ENCODE peak calls at places on chromosomes 6 and 20, in nine cellular contexts. One of them, this sample, is unnamed.

GRCh38 chr6:27178860-27179259 is 68.6 kb upstream of the PRSS16 start:
- DNase-seq in lower leg skin: no peak
- DNase-seq in HTR-8/SVneo: no peak
- DNase-seq in stimulated activated effector memory CD8-positive, alpha-beta T cell treated with anti-CD3 and anti-CD28 coated beads, Interleukin-12 subunit alpha, Interleukin-12 subunit beta, amount 100 ng/mL, for 72 hours: no peak
- DNase-seq in NCI-H460: no peak
- DNase-seq in EL: no peak
- DNase-seq in M059J: no peak
- DNase-seq in left ventricle myocardium inferior: no peak
- DNase-seq in mesendoderm: peak; percentile 65
- DNase-seq in this sample: no peak

GRCh38 chr20:31869673-31869941 is 720 bp downstream of the DUSP15 start:
- DNase-seq in lower leg skin: no peak
- DNase-seq in HTR-8/SVneo: no peak
- DNase-seq in stimulated activated effector memory CD8-positive, alpha-beta T cell treated with anti-CD3 and anti-CD28 coated beads, Interleukin-12 subunit alpha, Interleukin-12 subunit beta, amount 100 ng/mL, for 72 hours: no peak
- DNase-seq in NCI-H460: no peak
- DNase-seq in EL: no peak
- DNase-seq in M059J: no peak
- DNase-seq in left ventricle myocardium inferior: no peak
- DNase-seq in mesendoderm: no peak
- DNase-seq in this sample: no peak

GRCh38 chr6:16450285-16450684 is 211.9 kb downstream of the GMPR start:
- DNase-seq in lower leg skin: no peak
- DNase-seq in HTR-8/SVneo: no peak
- DNase-seq in stimulated activated effector memory CD8-positive, alpha-beta T cell treated with anti-CD3 and anti-CD28 coated beads, Interleukin-12 subunit alpha, Interleukin-12 subunit beta, amount 100 ng/mL, for 72 hours: no peak
- DNase-seq in NCI-H460: no peak
- DNase-seq in EL: peak; percentile 96
- DNase-seq in M059J: peak; percentile 89
- DNase-seq in left ventricle myocardium inferior: no peak
- DNase-seq in mesendoderm: no peak
- DNase-seq in this sample: no peak

GRCh38 chr20:43855803-43856202 is 58.8 kb upstream of the TOX2 start:
- DNase-seq in lower leg skin: no peak
- DNase-seq in HTR-8/SVneo: no peak
- DNase-seq in stimulated activated effector memory CD8-positive, alpha-beta T cell treated with anti-CD3 and anti-CD28 coated beads, Interleukin-12 subunit alpha, Interleukin-12 subunit beta, amount 100 ng/mL, for 72 hours: no peak
- DNase-seq in NCI-H460: no peak
- DNase-seq in EL: no peak
- DNase-seq in M059J: no peak
- DNase-seq in left ventricle myocardium inferior: no peak
- DNase-seq in mesendoderm: no peak
- DNase-seq in this sample: no peak

GRCh38 chr6:165704001-165704748 is 41.1 kb upstream of the PDE10A start:
- DNase-seq in lower leg skin: no peak
- DNase-seq in HTR-8/SVneo: no peak
- DNase-seq in stimulated activated effector memory CD8-positive, alpha-beta T cell treated with anti-CD3 and anti-CD28 coated beads, Interleukin-12 subunit alpha, Interleukin-12 subunit beta, amount 100 ng/mL, for 72 hours: no peak
- DNase-seq in NCI-H460: no peak
- DNase-seq in EL: no peak
- DNase-seq in M059J: no peak
- DNase-seq in left ventricle myocardium inferior: no peak
- DNase-seq in mesendoderm: no peak
- DNase-seq in this sample: peak; percentile 72

GRCh38 chr6:133890941-133891813 is 2.3 kb downstream of the TCF21 start:
- DNase-seq in lower leg skin: no peak
- DNase-seq in HTR-8/SVneo: peak; percentile 28
- DNase-seq in stimulated activated effector memory CD8-positive, alpha-beta T cell treated with anti-CD3 and anti-CD28 coated beads, Interleukin-12 subunit alpha, Interleukin-12 subunit beta, amount 100 ng/mL, for 72 hours: peak; percentile 50
- DNase-seq in NCI-H460: peak; percentile 32
- DNase-seq in EL: peak; percentile 40
- DNase-seq in M059J: peak; percentile 40
- DNase-seq in left ventricle myocardium inferior: peak; percentile 44
- DNase-seq in mesendoderm: peak; percentile 65
- DNase-seq in this sample: peak; percentile 3

GRCh38 chr6:38459291-38459690 is 180.4 kb downstream of the BTBD9 start:
- DNase-seq in lower leg skin: no peak
- DNase-seq in HTR-8/SVneo: no peak
- DNase-seq in stimulated activated effector memory CD8-positive, alpha-beta T cell treated with anti-CD3 and anti-CD28 coated beads, Interleukin-12 subunit alpha, Interleukin-12 subunit beta, amount 100 ng/mL, for 72 hours: no peak
- DNase-seq in NCI-H460: no peak
- DNase-seq in EL: peak; percentile 26
- DNase-seq in M059J: peak; percentile 14
- DNase-seq in left ventricle myocardium inferior: no peak
- DNase-seq in mesendoderm: peak; percentile 41
- DNase-seq in this sample: no peak

GRCh38 chr6:10733151-10733715 is 10.4 kb downstream of the TMEM14C start:
- DNase-seq in lower leg skin: peak; percentile 52
- DNase-seq in HTR-8/SVneo: no peak
- DNase-seq in stimulated activated effector memory CD8-positive, alpha-beta T cell treated with anti-CD3 and anti-CD28 coated beads, Interleukin-12 subunit alpha, Interleukin-12 subunit beta, amount 100 ng/mL, for 72 hours: peak; percentile 73
- DNase-seq in NCI-H460: no peak
- DNase-seq in EL: no peak
- DNase-seq in M059J: peak; percentile 35
- DNase-seq in left ventricle myocardium inferior: no peak
- DNase-seq in mesendoderm: no peak
- DNase-seq in this sample: no peak

GRCh38 chr6:146336200-146336599 is 207.4 kb upstream of the RAB32 start:
- DNase-seq in lower leg skin: no peak
- DNase-seq in HTR-8/SVneo: no peak
- DNase-seq in stimulated activated effector memory CD8-positive, alpha-beta T cell treated with anti-CD3 and anti-CD28 coated beads, Interleukin-12 subunit alpha, Interleukin-12 subunit beta, amount 100 ng/mL, for 72 hours: no peak
- DNase-seq in NCI-H460: no peak
- DNase-seq in EL: no peak
- DNase-seq in M059J: no peak
- DNase-seq in left ventricle myocardium inferior: no peak
- DNase-seq in mesendoderm: peak; percentile 33
- DNase-seq in this sample: no peak

GRCh38 chr6:140193269-140193668 is 818.8 kb upstream of the CITED2 start:
- DNase-seq in lower leg skin: no peak
- DNase-seq in HTR-8/SVneo: no peak
- DNase-seq in stimulated activated effector memory CD8-positive, alpha-beta T cell treated with anti-CD3 and anti-CD28 coated beads, Interleukin-12 subunit alpha, Interleukin-12 subunit beta, amount 100 ng/mL, for 72 hours: no peak
- DNase-seq in NCI-H460: no peak
- DNase-seq in EL: no peak
- DNase-seq in M059J: no peak
- DNase-seq in left ventricle myocardium inferior: no peak
- DNase-seq in mesendoderm: peak; percentile 56
- DNase-seq in this sample: no peak

GRCh38 chr20:19726126-19726525 is 31.9 kb upstream of the RIN2 start:
- DNase-seq in lower leg skin: no peak
- DNase-seq in HTR-8/SVneo: no peak
- DNase-seq in stimulated activated effector memory CD8-positive, alpha-beta T cell treated with anti-CD3 and anti-CD28 coated beads, Interleukin-12 subunit alpha, Interleukin-12 subunit beta, amount 100 ng/mL, for 72 hours: no peak
- DNase-seq in NCI-H460: no peak
- DNase-seq in EL: no peak
- DNase-seq in M059J: peak; percentile 48
- DNase-seq in left ventricle myocardium inferior: no peak
- DNase-seq in mesendoderm: no peak
- DNase-seq in this sample: no peak

GRCh38 chr6:158584236-158584651 is 24.4 kb downstream of the TMEM181 start:
- DNase-seq in lower leg skin: no peak
- DNase-seq in HTR-8/SVneo: no peak
- DNase-seq in stimulated activated effector memory CD8-positive, alpha-beta T cell treated with anti-CD3 and anti-CD28 coated beads, Interleukin-12 subunit alpha, Interleukin-12 subunit beta, amount 100 ng/mL, for 72 hours: no peak
- DNase-seq in NCI-H460: no peak
- DNase-seq in EL: no peak
- DNase-seq in M059J: no peak
- DNase-seq in left ventricle myocardium inferior: no peak
- DNase-seq in mesendoderm: no peak
- DNase-seq in this sample: peak; percentile 60

GRCh38 chr6:56624046-56624727 is 18.5 kb downstream of the DST start:
- DNase-seq in lower leg skin: no peak
- DNase-seq in HTR-8/SVneo: no peak
- DNase-seq in stimulated activated effector memory CD8-positive, alpha-beta T cell treated with anti-CD3 and anti-CD28 coated beads, Interleukin-12 subunit alpha, Interleukin-12 subunit beta, amount 100 ng/mL, for 72 hours: no peak
- DNase-seq in NCI-H460: no peak
- DNase-seq in EL: peak; percentile 17
- DNase-seq in M059J: no peak
- DNase-seq in left ventricle myocardium inferior: no peak
- DNase-seq in mesendoderm: no peak
- DNase-seq in this sample: no peak

GRCh38 chr6:19851273-19852089 is 14.3 kb downstream of the ID4 start:
- DNase-seq in lower leg skin: no peak
- DNase-seq in HTR-8/SVneo: peak; percentile 79
- DNase-seq in stimulated activated effector memory CD8-positive, alpha-beta T cell treated with anti-CD3 and anti-CD28 coated beads, Interleukin-12 subunit alpha, Interleukin-12 subunit beta, amount 100 ng/mL, for 72 hours: no peak
- DNase-seq in NCI-H460: peak; percentile 53
- DNase-seq in EL: peak; percentile 62
- DNase-seq in M059J: peak; percentile 80
- DNase-seq in left ventricle myocardium inferior: no peak
- DNase-seq in mesendoderm: peak; percentile 92
- DNase-seq in this sample: peak; percentile 76

GRCh38 chr6:11918739-11919605 is 93.1 kb upstream of the HIVEP1 start:
- DNase-seq in lower leg skin: no peak
- DNase-seq in HTR-8/SVneo: no peak
- DNase-seq in stimulated activated effector memory CD8-positive, alpha-beta T cell treated with anti-CD3 and anti-CD28 coated beads, Interleukin-12 subunit alpha, Interleukin-12 subunit beta, amount 100 ng/mL, for 72 hours: no peak
- DNase-seq in NCI-H460: no peak
- DNase-seq in EL: peak; percentile 29
- DNase-seq in M059J: peak; percentile 55
- DNase-seq in left ventricle myocardium inferior: no peak
- DNase-seq in mesendoderm: no peak
- DNase-seq in this sample: no peak

GRCh38 chr20:34269996-34270627 is 28.9 kb downstream of the ASIP start:
- DNase-seq in lower leg skin: no peak
- DNase-seq in HTR-8/SVneo: no peak
- DNase-seq in stimulated activated effector memory CD8-positive, alpha-beta T cell treated with anti-CD3 and anti-CD28 coated beads, Interleukin-12 subunit alpha, Interleukin-12 subunit beta, amount 100 ng/mL, for 72 hours: no peak
- DNase-seq in NCI-H460: no peak
- DNase-seq in EL: no peak
- DNase-seq in M059J: peak; percentile 56
- DNase-seq in left ventricle myocardium inferior: peak; percentile 21
- DNase-seq in mesendoderm: no peak
- DNase-seq in this sample: no peak

GRCh38 chr6:165884813-165885765 is 222.0 kb upstream of the PDE10A start:
- DNase-seq in lower leg skin: peak; percentile 92
- DNase-seq in HTR-8/SVneo: peak; percentile 63
- DNase-seq in stimulated activated effector memory CD8-positive, alpha-beta T cell treated with anti-CD3 and anti-CD28 coated beads, Interleukin-12 subunit alpha, Interleukin-12 subunit beta, amount 100 ng/mL, for 72 hours: peak; percentile 78
- DNase-seq in NCI-H460: peak; percentile 46
- DNase-seq in EL: peak; percentile 62
- DNase-seq in M059J: peak; percentile 35
- DNase-seq in left ventricle myocardium inferior: peak; percentile 81
- DNase-seq in mesendoderm: peak; percentile 86
- DNase-seq in this sample: peak; percentile 46

GRCh38 chr6:8743146-8743745 is 307.9 kb upstream of the SLC35B3 start:
- DNase-seq in lower leg skin: no peak
- DNase-seq in HTR-8/SVneo: peak; percentile 22
- DNase-seq in stimulated activated effector memory CD8-positive, alpha-beta T cell treated with anti-CD3 and anti-CD28 coated beads, Interleukin-12 subunit alpha, Interleukin-12 subunit beta, amount 100 ng/mL, for 72 hours: no peak
- DNase-seq in NCI-H460: peak; percentile 17
- DNase-seq in EL: peak; percentile 41
- DNase-seq in M059J: peak; percentile 51
- DNase-seq in left ventricle myocardium inferior: no peak
- DNase-seq in mesendoderm: no peak
- DNase-seq in this sample: no peak

GRCh38 chr6:22056398-22056797 is 240.4 kb downstream of the PRL start:
- DNase-seq in lower leg skin: peak; percentile 84
- DNase-seq in HTR-8/SVneo: no peak
- DNase-seq in stimulated activated effector memory CD8-positive, alpha-beta T cell treated with anti-CD3 and anti-CD28 coated beads, Interleukin-12 subunit alpha, Interleukin-12 subunit beta, amount 100 ng/mL, for 72 hours: no peak
- DNase-seq in NCI-H460: no peak
- DNase-seq in EL: no peak
- DNase-seq in M059J: no peak
- DNase-seq in left ventricle myocardium inferior: no peak
- DNase-seq in mesendoderm: no peak
- DNase-seq in this sample: no peak

GRCh38 chr20:45782890-45783289 is 8.8 kb downstream of the WFDC3 start:
- DNase-seq in lower leg skin: no peak
- DNase-seq in HTR-8/SVneo: no peak
- DNase-seq in stimulated activated effector memory CD8-positive, alpha-beta T cell treated with anti-CD3 and anti-CD28 coated beads, Interleukin-12 subunit alpha, Interleukin-12 subunit beta, amount 100 ng/mL, for 72 hours: no peak
- DNase-seq in NCI-H460: no peak
- DNase-seq in EL: peak; percentile 21
- DNase-seq in M059J: peak; percentile 79
- DNase-seq in left ventricle myocardium inferior: no peak
- DNase-seq in mesendoderm: no peak
- DNase-seq in this sample: no peak

GRCh38 chr6:114218421-114218820 is 124.4 kb downstream of the HS3ST5 start:
- DNase-seq in lower leg skin: no peak
- DNase-seq in HTR-8/SVneo: no peak
- DNase-seq in stimulated activated effector memory CD8-positive, alpha-beta T cell treated with anti-CD3 and anti-CD28 coated beads, Interleukin-12 subunit alpha, Interleukin-12 subunit beta, amount 100 ng/mL, for 72 hours: no peak
- DNase-seq in NCI-H460: no peak
- DNase-seq in EL: no peak
- DNase-seq in M059J: no peak
- DNase-seq in left ventricle myocardium inferior: no peak
- DNase-seq in mesendoderm: no peak
- DNase-seq in this sample: no peak

GRCh38 chr20:10673176-10673830 is 496 bp downstream of the JAG1 start:
- DNase-seq in lower leg skin: no peak
- DNase-seq in HTR-8/SVneo: peak; percentile 17
- DNase-seq in stimulated activated effector memory CD8-positive, alpha-beta T cell treated with anti-CD3 and anti-CD28 coated beads, Interleukin-12 subunit alpha, Interleukin-12 subunit beta, amount 100 ng/mL, for 72 hours: peak; percentile 59
- DNase-seq in NCI-H460: no peak
- DNase-seq in EL: peak; percentile 55
- DNase-seq in M059J: peak; percentile 74
- DNase-seq in left ventricle myocardium inferior: no peak
- DNase-seq in mesendoderm: no peak
- DNase-seq in this sample: no peak

GRCh38 chr20:25177890-25178321 is 17.6 kb upstream of the ENTPD6 start:
- DNase-seq in lower leg skin: no peak
- DNase-seq in HTR-8/SVneo: no peak
- DNase-seq in stimulated activated effector memory CD8-positive, alpha-beta T cell treated with anti-CD3 and anti-CD28 coated beads, Interleukin-12 subunit alpha, Interleukin-12 subunit beta, amount 100 ng/mL, for 72 hours: no peak
- DNase-seq in NCI-H460: no peak
- DNase-seq in EL: peak; percentile 66
- DNase-seq in M059J: peak; percentile 96
- DNase-seq in left ventricle myocardium inferior: no peak
- DNase-seq in mesendoderm: no peak
- DNase-seq in this sample: peak; percentile 7

GRCh38 chr6:154815938-154816820 is 83.0 kb downstream of the SCAF8 start:
- DNase-seq in lower leg skin: no peak
- DNase-seq in HTR-8/SVneo: no peak
- DNase-seq in stimulated activated effector memory CD8-positive, alpha-beta T cell treated with anti-CD3 and anti-CD28 coated beads, Interleukin-12 subunit alpha, Interleukin-12 subunit beta, amount 100 ng/mL, for 72 hours: no peak
- DNase-seq in NCI-H460: no peak
- DNase-seq in EL: peak; percentile 34
- DNase-seq in M059J: peak; percentile 5
- DNase-seq in left ventricle myocardium inferior: no peak
- DNase-seq in mesendoderm: no peak
- DNase-seq in this sample: no peak

GRCh38 chr6:94510877-94511276 is 1066.5 kb upstream of the MANEA start:
- DNase-seq in lower leg skin: no peak
- DNase-seq in HTR-8/SVneo: no peak
- DNase-seq in stimulated activated effector memory CD8-positive, alpha-beta T cell treated with anti-CD3 and anti-CD28 coated beads, Interleukin-12 subunit alpha, Interleukin-12 subunit beta, amount 100 ng/mL, for 72 hours: peak; percentile 44
- DNase-seq in NCI-H460: no peak
- DNase-seq in EL: no peak
- DNase-seq in M059J: no peak
- DNase-seq in left ventricle myocardium inferior: no peak
- DNase-seq in mesendoderm: no peak
- DNase-seq in this sample: no peak

GRCh38 chr6:138007014-138007472 is 100.2 kb downstream of the PERP start:
- DNase-seq in lower leg skin: peak; percentile 21
- DNase-seq in HTR-8/SVneo: peak; percentile 48
- DNase-seq in stimulated activated effector memory CD8-positive, alpha-beta T cell treated with anti-CD3 and anti-CD28 coated beads, Interleukin-12 subunit alpha, Interleukin-12 subunit beta, amount 100 ng/mL, for 72 hours: peak; percentile 55
- DNase-seq in NCI-H460: peak; percentile 28
- DNase-seq in EL: peak; percentile 31
- DNase-seq in M059J: peak; percentile 60
- DNase-seq in left ventricle myocardium inferior: no peak
- DNase-seq in mesendoderm: peak; percentile 78
- DNase-seq in this sample: no peak

GRCh38 chr20:57514273-57514751 is 10.6 kb downstream of the CTCFL start:
- DNase-seq in lower leg skin: peak; percentile 95
- DNase-seq in HTR-8/SVneo: peak; percentile 96
- DNase-seq in stimulated activated effector memory CD8-positive, alpha-beta T cell treated with anti-CD3 and anti-CD28 coated beads, Interleukin-12 subunit alpha, Interleukin-12 subunit beta, amount 100 ng/mL, for 72 hours: no peak
- DNase-seq in NCI-H460: peak; percentile 64
- DNase-seq in EL: peak; percentile 62
- DNase-seq in M059J: peak; percentile 65
- DNase-seq in left ventricle myocardium inferior: peak; percentile 45
- DNase-seq in mesendoderm: peak; percentile 82
- DNase-seq in this sample: peak; percentile 81

GRCh38 chr6:29653452-29654038 is 3.3 kb upstream of the MOG start:
- DNase-seq in lower leg skin: no peak
- DNase-seq in HTR-8/SVneo: peak; percentile 62
- DNase-seq in stimulated activated effector memory CD8-positive, alpha-beta T cell treated with anti-CD3 and anti-CD28 coated beads, Interleukin-12 subunit alpha, Interleukin-12 subunit beta, amount 100 ng/mL, for 72 hours: no peak
- DNase-seq in NCI-H460: peak; percentile 48
- DNase-seq in EL: peak; percentile 64
- DNase-seq in M059J: peak; percentile 68
- DNase-seq in left ventricle myocardium inferior: no peak
- DNase-seq in mesendoderm: peak; percentile 87
- DNase-seq in this sample: peak; percentile 94

GRCh38 chr6:31821301-31822037 is 6.1 kb upstream of the HSPA1B start:
- DNase-seq in lower leg skin: peak; percentile 95
- DNase-seq in HTR-8/SVneo: peak; percentile 55
- DNase-seq in stimulated activated effector memory CD8-positive, alpha-beta T cell treated with anti-CD3 and anti-CD28 coated beads, Interleukin-12 subunit alpha, Interleukin-12 subunit beta, amount 100 ng/mL, for 72 hours: peak; percentile 85
- DNase-seq in NCI-H460: peak; percentile 54
- DNase-seq in EL: peak; percentile 66
- DNase-seq in M059J: peak; percentile 76
- DNase-seq in left ventricle myocardium inferior: peak; percentile 81
- DNase-seq in mesendoderm: peak; percentile 79
- DNase-seq in this sample: peak; percentile 82

GRCh38 chr6:90466191-90466940 is 120.5 kb downstream of the MAP3K7 start:
- DNase-seq in lower leg skin: no peak
- DNase-seq in HTR-8/SVneo: no peak
- DNase-seq in stimulated activated effector memory CD8-positive, alpha-beta T cell treated with anti-CD3 and anti-CD28 coated beads, Interleukin-12 subunit alpha, Interleukin-12 subunit beta, amount 100 ng/mL, for 72 hours: no peak
- DNase-seq in NCI-H460: no peak
- DNase-seq in EL: peak; percentile 17
- DNase-seq in M059J: peak; percentile 32
- DNase-seq in left ventricle myocardium inferior: no peak
- DNase-seq in mesendoderm: peak; percentile 50
- DNase-seq in this sample: no peak

GRCh38 chr6:118843685-118844390 is 50.1 kb upstream of the ASF1A start:
- DNase-seq in lower leg skin: no peak
- DNase-seq in HTR-8/SVneo: no peak
- DNase-seq in stimulated activated effector memory CD8-positive, alpha-beta T cell treated with anti-CD3 and anti-CD28 coated beads, Interleukin-12 subunit alpha, Interleukin-12 subunit beta, amount 100 ng/mL, for 72 hours: peak; percentile 55
- DNase-seq in NCI-H460: no peak
- DNase-seq in EL: no peak
- DNase-seq in M059J: peak; percentile 19
- DNase-seq in left ventricle myocardium inferior: no peak
- DNase-seq in mesendoderm: no peak
- DNase-seq in this sample: no peak